ENCODE peak calls at places on chromosomes 2 and 18, in seven cellular contexts. R, N, S, W, H, Q and J are unnamed samples.

GRCh38 chr2:135819211-135819610 is 17.8 kb downstream of the LCT start:
- DNase-seq in S (peak; percentile 49), H (no peak), Q (peak; percentile 38), R (no peak), W (no peak), N (no peak), J (peak; percentile 23)

GRCh38 chr2:54470241-54470938 is 14.3 kb downstream of the SPTBN1 start:
- DNase-seq in H (no peak), W (no peak), R (no peak), N (no peak), S (peak; percentile 66), Q (no peak), J (no peak)

GRCh38 chr2:20378891-20379519 is 28.4 kb upstream of the PUM2 start:
- DNase-seq in Q (peak; percentile 83), W (peak; percentile 82), S (peak; percentile 95), H (peak; percentile 38), R (no peak), N (peak; percentile 74), J (no peak)

GRCh38 chr2:85395912-85396475 is 14.2 kb downstream of the CAPG start:
- DNase-seq in S (no peak), H (no peak), N (no peak), Q (no peak), W (no peak), R (no peak), J (no peak)

GRCh38 chr2:190841707-190842505 is 38.7 kb upstream of the GLS start:
- DNase-seq in N (no peak), H (no peak), S (peak; percentile 72), W (no peak), R (no peak), Q (no peak), J (no peak)

GRCh38 chr2:172442072-172442895 is 14.9 kb downstream of the ITGA6 start:
- DNase-seq in H (no peak), R (no peak), N (no peak), S (peak; percentile 93), W (no peak), Q (peak; percentile 99), J (peak; percentile 99)

GRCh38 chr18:57585846-57586242 is 658 bp downstream of the FECH start:
- DNase-seq in N (no peak), R (no peak), W (no peak), H (no peak), S (no peak), Q (peak; percentile 11), J (no peak)

GRCh38 chr18:39969813-39970494 is 1985.1 kb upstream of the PIK3C3 start:
- DNase-seq in Q (no peak), R (no peak), W (no peak), N (no peak), S (peak; percentile 45), H (no peak), J (no peak)

GRCh38 chr2:7845332-7845731 is 836.5 kb upstream of the ID2 start:
- DNase-seq in S (peak; percentile 85), W (no peak), R (no peak), H (no peak), Q (no peak), N (no peak), J (no peak)

GRCh38 chr2:191927319-191927867 is 80.5 kb upstream of the CAVIN2 start:
- DNase-seq in S (peak; percentile 87), R (no peak), H (no peak), W (no peak), N (peak; percentile 58), Q (peak; percentile 97), J (peak; percentile 27)

GRCh38 chr18:66971951-66972350 is 368.1 kb upstream of the CDH19 start:
- DNase-seq in Q (no peak), R (no peak), H (no peak), W (no peak), N (no peak), S (no peak), J (no peak)

GRCh38 chr2:205834776-205835175 is 152.5 kb downstream of the NRP2 start:
- DNase-seq in Q (no peak), H (no peak), N (no peak), R (no peak), S (no peak), W (no peak), J (no peak)

GRCh38 chr2:144470334-144470733 is 49.6 kb downstream of the ZEB2 start:
- DNase-seq in H (no peak), W (no peak), R (no peak), S (no peak), N (no peak), Q (no peak), J (no peak)

GRCh38 chr18:54776282-54776977 is 51.8 kb upstream of the RAB27B start:
- DNase-seq in H (no peak), S (peak; percentile 97), W (no peak), Q (peak; percentile 98), R (peak; percentile 12), N (no peak), J (peak; percentile 99)

GRCh38 chr18:67217551-67218166 is 298.9 kb downstream of the DSEL start:
- DNase-seq in W (no peak), H (peak; percentile 46), R (no peak), S (peak; percentile 79), Q (peak; percentile 68), N (no peak), J (peak; percentile 29)

GRCh38 chr2:202703091-202703490 is 68.3 kb downstream of the FAM117B start:
- DNase-seq in Q (no peak), N (no peak), H (no peak), W (no peak), R (no peak), S (peak; percentile 20), J (peak; percentile 64)